ENCODE peak calls at places on chromosomes 7 and 10, in four cellular contexts. One of them, this sample, is unnamed.
A peak's percentile ranks its signal among the peaks of the same experiment; 100 is the strongest.

GRCh38 chr10:127228195-127228785 is 31.9 kb upstream of the INSYN2A start:
- DNase-seq in K562: no peak
- DNase-seq in HepG2: peak; percentile 23
- DNase-seq in GM12878: no peak
- DNase-seq in this sample: no peak

GRCh38 chr7:134901389-134902020 is 84.8 kb upstream of the AGBL3 start:
- DNase-seq in K562: no peak
- DNase-seq in HepG2: peak; percentile 92
- DNase-seq in GM12878: no peak
- DNase-seq in this sample: no peak

GRCh38 chr7:111710839-111711380 is 148.6 kb upstream of the IMMP2L start:
- DNase-seq in K562: no peak
- DNase-seq in HepG2: no peak
- DNase-seq in GM12878: no peak
- DNase-seq in this sample: no peak

GRCh38 chr10:91300011-91300575 is 79.6 kb downstream of the PCGF5 start:
- DNase-seq in K562: no peak
- DNase-seq in HepG2: no peak
- DNase-seq in GM12878: no peak
- DNase-seq in this sample: no peak

GRCh38 chr10:69912584-69912983 is 110.9 kb downstream of the COL13A1 start:
- DNase-seq in K562: no peak
- DNase-seq in HepG2: no peak
- DNase-seq in GM12878: no peak
- DNase-seq in this sample: no peak

GRCh38 chr7:81051811-81052413 is 133.1 kb upstream of the SEMA3C start:
- DNase-seq in K562: no peak
- DNase-seq in HepG2: no peak
- DNase-seq in GM12878: no peak
- DNase-seq in this sample: no peak

GRCh38 chr10:50556238-50557120 is 67.3 kb downstream of the SGMS1 start:
- DNase-seq in K562: no peak
- DNase-seq in HepG2: no peak
- DNase-seq in GM12878: no peak
- DNase-seq in this sample: no peak

GRCh38 chr10:5413012-5413938 is 918 bp downstream of the NET1 start:
- DNase-seq in K562: no peak
- DNase-seq in HepG2: peak; percentile 12
- DNase-seq in GM12878: no peak
- DNase-seq in this sample: no peak

GRCh38 chr7:154306036-154306435 is 253.8 kb downstream of the DPP6 start:
- DNase-seq in K562: no peak
- DNase-seq in HepG2: no peak
- DNase-seq in GM12878: no peak
- DNase-seq in this sample: no peak
- TF ChIP-seq CBFB in K562: no peak
- TF ChIP-seq CBFB in HepG2: no peak
- TF ChIP-seq CBFB in GM12878: no peak
- TF ChIP-seq CBFB in this sample: no peak

GRCh38 chr10:3544561-3544960 is 240.4 kb downstream of the KLF6 start:
- DNase-seq in K562: no peak
- DNase-seq in HepG2: no peak
- DNase-seq in GM12878: no peak
- DNase-seq in this sample: no peak

GRCh38 chr10:3549118-3549517 is 235.9 kb downstream of the KLF6 start:
- DNase-seq in K562: no peak
- DNase-seq in HepG2: no peak
- DNase-seq in GM12878: no peak
- DNase-seq in this sample: no peak

GRCh38 chr10:3548702-3549101 is 236.3 kb downstream of the KLF6 start:
- DNase-seq in K562: no peak
- DNase-seq in HepG2: no peak
- DNase-seq in GM12878: no peak
- DNase-seq in this sample: no peak

GRCh38 chr10:3551761-3552160 is 233.2 kb downstream of the KLF6 start:
- DNase-seq in K562: no peak
- DNase-seq in HepG2: peak; percentile 2
- DNase-seq in GM12878: no peak
- DNase-seq in this sample: no peak

GRCh38 chr10:3548096-3548495 is 236.9 kb downstream of the KLF6 start:
- DNase-seq in K562: no peak
- DNase-seq in HepG2: no peak
- DNase-seq in GM12878: no peak
- DNase-seq in this sample: no peak
- TF ChIP-seq CREM in K562: no peak
- TF ChIP-seq CREM in HepG2: no peak
- TF ChIP-seq CREM in GM12878: no peak
- TF ChIP-seq CREM in this sample: no peak

GRCh38 chr7:141455686-141456085 is 95.5 kb upstream of the AGK start:
- DNase-seq in K562: no peak
- DNase-seq in HepG2: no peak
- DNase-seq in GM12878: no peak
- DNase-seq in this sample: no peak

GRCh38 chr7:141456298-141456697 is 94.9 kb upstream of the AGK start:
- DNase-seq in K562: no peak
- DNase-seq in HepG2: no peak
- DNase-seq in GM12878: no peak
- DNase-seq in this sample: no peak

GRCh38 chr7:141451232-141451631 is 100.0 kb upstream of the AGK start:
- DNase-seq in K562: no peak
- DNase-seq in HepG2: no peak
- DNase-seq in GM12878: no peak
- DNase-seq in this sample: no peak

GRCh38 chr7:141454338-141454737 is 96.9 kb upstream of the AGK start:
- DNase-seq in K562: no peak
- DNase-seq in HepG2: no peak
- DNase-seq in GM12878: no peak
- DNase-seq in this sample: no peak

GRCh38 chr7:141452911-141453310 is 98.3 kb upstream of the AGK start:
- DNase-seq in K562: no peak
- DNase-seq in HepG2: no peak
- DNase-seq in GM12878: no peak
- DNase-seq in this sample: no peak
- TF ChIP-seq CBFB in K562: no peak
- TF ChIP-seq CBFB in HepG2: no peak
- TF ChIP-seq CBFB in GM12878: no peak
- TF ChIP-seq CBFB in this sample: no peak

GRCh38 chr10:7248148-7248547 is 162.7 kb downstream of the SFMBT2 start:
- DNase-seq in K562: no peak
- DNase-seq in HepG2: no peak
- DNase-seq in GM12878: no peak
- DNase-seq in this sample: no peak

GRCh38 chr10:7243139-7243538 is 167.7 kb downstream of the SFMBT2 start:
- DNase-seq in K562: no peak
- DNase-seq in HepG2: no peak
- DNase-seq in GM12878: no peak
- DNase-seq in this sample: no peak

GRCh38 chr10:7250236-7250635 is 160.6 kb downstream of the SFMBT2 start:
- DNase-seq in K562: no peak
- DNase-seq in HepG2: no peak
- DNase-seq in GM12878: no peak
- DNase-seq in this sample: no peak

GRCh38 chr10:7243873-7244272 is 167.0 kb downstream of the SFMBT2 start:
- DNase-seq in K562: no peak
- DNase-seq in HepG2: no peak
- DNase-seq in GM12878: no peak
- DNase-seq in this sample: no peak

DNA sequence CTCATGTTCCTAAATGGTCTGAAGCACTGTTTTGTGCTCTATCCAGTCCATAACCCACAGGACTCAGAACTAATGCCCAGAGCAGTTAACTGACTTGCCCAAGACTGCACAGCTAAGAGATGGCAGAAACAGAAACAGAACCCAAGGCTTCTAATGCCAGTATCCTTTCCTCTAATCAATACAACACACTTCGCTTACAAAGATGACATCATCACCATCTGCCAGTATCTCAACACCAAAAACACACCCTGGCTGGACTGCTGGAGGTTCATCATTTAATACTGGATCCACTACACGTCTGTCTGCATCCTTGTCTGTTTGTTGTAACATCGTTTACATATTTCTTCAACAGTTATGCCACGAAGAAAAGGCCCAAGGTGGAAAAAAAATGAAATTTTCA is 165.3 kb downstream of the SFMBT2 start:
- DNase-seq in K562: no peak
- DNase-seq in HepG2: no peak
- DNase-seq in GM12878: no peak
- DNase-seq in this sample: no peak
- TF ChIP-seq CREM in K562: no peak
- TF ChIP-seq CREM in HepG2: no peak
- TF ChIP-seq CREM in GM12878: no peak
- TF ChIP-seq CREM in this sample: no peak

GRCh38 chr10:72509206-72509799 is 116.6 kb downstream of the MICU1 start:
- DNase-seq in K562: no peak
- DNase-seq in HepG2: no peak
- DNase-seq in GM12878: no peak
- DNase-seq in this sample: no peak
- TF ChIP-seq CBFB in K562: no peak
- TF ChIP-seq CBFB in HepG2: no peak
- TF ChIP-seq CBFB in GM12878: no peak
- TF ChIP-seq CBFB in this sample: no peak

DNA sequence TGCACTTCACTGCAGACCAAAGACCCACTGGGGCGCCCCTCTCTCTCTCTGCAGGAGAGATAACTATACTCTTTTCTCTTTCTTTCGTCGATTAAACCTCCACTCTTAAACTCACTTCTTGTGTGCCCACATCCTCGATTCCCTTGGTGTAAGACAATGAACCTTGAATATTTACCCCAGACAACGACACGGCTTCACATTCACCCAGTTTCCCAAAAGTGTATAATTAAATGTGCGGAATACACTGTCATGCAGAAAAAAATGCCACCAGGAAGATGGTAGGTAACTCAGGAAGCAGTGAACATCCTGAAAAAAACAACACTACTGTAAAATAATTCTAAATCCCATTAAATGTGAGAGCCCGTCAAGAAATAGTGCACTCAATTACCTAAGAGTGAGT is 882.2 kb downstream of the TYW1 start:
- DNase-seq in K562: no peak
- DNase-seq in HepG2: no peak
- DNase-seq in GM12878: no peak
- DNase-seq in this sample: no peak
- TF ChIP-seq CREM in K562: no peak
- TF ChIP-seq CREM in HepG2: no peak
- TF ChIP-seq CREM in GM12878: no peak
- TF ChIP-seq CREM in this sample: no peak

DNA sequence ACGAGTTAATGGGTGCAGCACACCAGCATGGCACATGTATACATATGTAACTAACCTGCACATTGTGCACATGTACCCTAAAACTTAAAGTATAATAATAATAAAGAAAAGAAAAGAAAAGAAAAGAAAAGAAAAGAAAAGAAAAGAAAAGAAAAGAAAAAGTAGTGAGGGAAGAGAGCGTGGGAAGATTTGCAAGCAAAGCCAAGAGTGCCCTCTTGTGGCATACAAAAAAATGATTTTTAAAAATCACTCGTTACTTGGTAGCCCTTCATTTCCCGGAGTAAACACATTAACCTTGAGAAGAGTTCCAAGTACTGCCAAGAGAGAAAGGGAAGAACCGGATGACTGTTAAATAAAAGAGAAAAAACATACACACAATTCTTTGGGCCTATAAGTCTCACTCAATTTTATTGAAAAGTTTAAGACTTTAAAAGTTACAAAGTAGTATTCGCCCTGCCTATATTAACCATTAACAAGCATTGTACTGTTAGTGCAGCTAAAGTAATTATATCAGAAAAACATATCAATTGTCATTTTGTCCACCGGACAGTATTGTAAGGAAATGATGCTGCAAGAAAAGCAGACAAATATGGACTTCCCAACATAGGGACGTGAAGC is 6.2 kb upstream of the CH25H start:
- DNase-seq in K562: peak; percentile 26
- DNase-seq in HepG2: peak; percentile 13
- DNase-seq in GM12878: no peak
- DNase-seq in this sample: no peak
- TF ChIP-seq CBFB in K562: no peak
- TF ChIP-seq CBFB in HepG2: no peak
- TF ChIP-seq CBFB in GM12878: no peak
- TF ChIP-seq CBFB in this sample: no peak

GRCh38 chr10:78507761-78508160 is 474.1 kb downstream of the RPS24 start:
- DNase-seq in K562: no peak
- DNase-seq in HepG2: no peak
- DNase-seq in GM12878: no peak
- DNase-seq in this sample: no peak

GRCh38 chr10:78511324-78512204 is 477.9 kb downstream of the RPS24 start:
- DNase-seq in K562: no peak
- DNase-seq in HepG2: no peak
- DNase-seq in GM12878: no peak
- DNase-seq in this sample: no peak

GRCh38 chr10:78506614-78507013 is 473.0 kb downstream of the RPS24 start:
- DNase-seq in K562: no peak
- DNase-seq in HepG2: no peak
- DNase-seq in GM12878: no peak
- DNase-seq in this sample: no peak

GRCh38 chr10:78510566-78511323 is 477.1 kb downstream of the RPS24 start:
- DNase-seq in K562: no peak
- DNase-seq in HepG2: no peak
- DNase-seq in GM12878: no peak
- DNase-seq in this sample: no peak

GRCh38 chr10:78508955-78509354 is 475.3 kb downstream of the RPS24 start:
- DNase-seq in K562: no peak
- DNase-seq in HepG2: no peak
- DNase-seq in GM12878: no peak
- DNase-seq in this sample: no peak
- TF ChIP-seq CREM in K562: no peak
- TF ChIP-seq CREM in HepG2: no peak
- TF ChIP-seq CREM in GM12878: no peak
- TF ChIP-seq CREM in this sample: no peak

GRCh38 chr10:17708806-17709205 is 43.2 kb upstream of the TMEM236 start:
- DNase-seq in K562: no peak
- DNase-seq in HepG2: no peak
- DNase-seq in GM12878: no peak
- DNase-seq in this sample: no peak
- TF ChIP-seq CBFB in K562: no peak
- TF ChIP-seq CBFB in HepG2: no peak
- TF ChIP-seq CBFB in GM12878: no peak
- TF ChIP-seq CBFB in this sample: no peak

This sample was measured in WTC11.